ENCODE peak calls at places on chromosomes 1 and 21, in five cellular contexts. G is heart left ventricle, W is GM23338, V is upper lobe of right lung, M is A549. F is an unnamed sample.

GRCh38 chr1:5658340-5659316 is 333.6 kb downstream of the NPHP4 start:
- DNase-seq in V (no peak), G (no peak), W (no peak), M (no peak), F (no peak)

GRCh38 chr1:28718601-28719331 is 18.0 kb upstream of the YTHDF2 start:
- DNase-seq in G (no peak), W (no peak), V (no peak), M (peak; percentile 38), F (peak; percentile 5)

GRCh38 chr1:185292237-185292636 is 24.8 kb downstream of the IVNS1ABP start:
- DNase-seq in G (no peak), M (no peak), V (no peak), W (no peak), F (no peak)

GRCh38 chr1:44217809-44218410 is 4.6 kb downstream of the DMAP1 start:
- DNase-seq in M (peak; percentile 58), V (peak; percentile 80), G (peak; percentile 72), W (peak; percentile 87), F (no peak)

GRCh38 chr1:248155927-248156326 is 11.0 kb downstream of the OR2M5 start:
- DNase-seq in G (no peak), V (no peak), M (no peak), W (no peak), F (no peak)

GRCh38 chr1:25729774-25730173 is 70.2 kb upstream of the SELENON start:
- DNase-seq in V (no peak), M (no peak), W (no peak), G (no peak), F (no peak)

GRCh38 chr1:224430511-224431113 is 4.0 kb downstream of the WDR26 start:
- DNase-seq in G (no peak), M (peak; percentile 39), W (no peak), V (no peak), F (no peak)

GRCh38 chr1:16139473-16139962 is 16.4 kb downstream of the EPHA2 start:
- DNase-seq in V (no peak), M (peak; percentile 57), G (no peak), W (no peak), F (peak; percentile 87)

GRCh38 chr1:8407652-8408051 is 89.7 kb downstream of the SLC45A1 start:
- DNase-seq in V (no peak), W (no peak), M (no peak), G (no peak), F (no peak)

GRCh38 chr1:31593770-31594632 is 17.7 kb downstream of the TINAGL1 start:
- DNase-seq in V (peak; percentile 89), W (peak; percentile 94), M (peak; percentile 70), G (peak; percentile 84), F (no peak)

GRCh38 chr21:34166468-34166867 is 93.1 kb downstream of the MRPS6 start:
- DNase-seq in G (no peak), V (no peak), W (peak; percentile 42), M (peak; percentile 4), F (no peak)

GRCh38 chr1:94591791-94592565 is 50.4 kb upstream of the F3 start:
- DNase-seq in V (no peak), W (no peak), G (no peak), M (no peak), F (no peak)

GRCh38 chr21:45417256-45417950 is 12.4 kb downstream of the COL18A1 start:
- DNase-seq in V (no peak), W (no peak), G (peak; percentile 17), M (no peak), F (no peak)

GRCh38 chr1:26070808-26071342 is 3.4 kb upstream of the TRIM63 start:
- DNase-seq in W (no peak), V (no peak), G (no peak), M (no peak), F (no peak)

GRCh38 chr1:36843027-36843426 is 191.3 kb downstream of the GRIK3 start:
- DNase-seq in M (no peak), V (no peak), G (no peak), W (no peak), F (no peak)

GRCh38 chr21:38241029-38241740 is 15.6 kb upstream of the KCNJ15 start:
- DNase-seq in W (no peak), G (peak; percentile 56), M (no peak), V (no peak), F (peak; percentile 46)

GRCh38 chr1:236864996-236865877 is 70.1 kb downstream of the MTR start:
- DNase-seq in G (peak; percentile 44), W (no peak), V (no peak), M (no peak), F (no peak)

GRCh38 chr1:94416901-94417701 is 1.1 kb upstream of the ABCD3 start:
- DNase-seq in V (no peak), M (peak; percentile 18), W (peak; percentile 11), G (no peak), F (no peak)

GRCh38 chr1:41783189-41783639 is 135.5 kb downstream of the HIVEP3 start:
- DNase-seq in V (no peak), G (no peak), M (peak; percentile 48), W (no peak), F (peak; percentile 81)

GRCh38 chr1:44271646-44272045 is 58.4 kb downstream of the DMAP1 start:
- DNase-seq in M (no peak), G (no peak), W (no peak), V (no peak), F (no peak)

GRCh38 chr1:85407978-85408377 is 57.0 kb downstream of the DDAH1 start:
- DNase-seq in V (no peak), G (no peak), W (no peak), M (no peak), F (no peak)

GRCh38 chr1:228314658-228315483 is 91.8 kb downstream of the TRIM11 start:
- DNase-seq in G (peak; percentile 52), M (no peak), V (peak; percentile 50), W (no peak), F (no peak)

GRCh38 chr1:65514083-65514482 is 93.6 kb downstream of the LEPR start:
- DNase-seq in M (peak; percentile 3), G (no peak), W (no peak), V (no peak), F (peak; percentile 55)

GRCh38 chr1:201495447-201496295 is 11.3 kb downstream of the CSRP1 start:
- DNase-seq in M (no peak), G (peak; percentile 86), V (peak; percentile 69), W (no peak), F (no peak)

GRCh38 chr1:111448482-111448917 is 556 bp downstream of the WDR77 start:
- DNase-seq in W (no peak), G (no peak), M (no peak), V (no peak), F (no peak)

GRCh38 chr1:196609114-196609737 is 986 bp upstream of the KCNT2 start:
- DNase-seq in V (no peak), G (peak; percentile 13), W (peak; percentile 79), M (peak; percentile 34), F (no peak)
- TF ChIP-seq CTCF in V (no peak), G (no peak), W (peak; percentile 30), M (no peak), F (no peak)

GRCh38 chr21:39788383-39788782 is 43.4 kb downstream of the IGSF5 start:
- DNase-seq in M (peak; percentile 72), W (peak; percentile 84), G (peak; percentile 91), V (peak; percentile 89), F (peak; percentile 38)
- H3K4me3 ChIP-seq in M (no peak overlapping the region), W (no peak overlapping the region), G (peak overlapping the region; percentile 14), V (no peak overlapping the region), F (no peak overlapping the region)

GRCh38 chr21:31457675-31458074 is 113.6 kb upstream of the TIAM1 start:
- DNase-seq in G (no peak), M (peak; percentile 1), W (peak; percentile 60), V (no peak), F (no peak)
- TF ChIP-seq CTCF in G (no peak), M (no peak), W (peak; percentile 52), V (peak; percentile 15), F (no peak)

DNA sequence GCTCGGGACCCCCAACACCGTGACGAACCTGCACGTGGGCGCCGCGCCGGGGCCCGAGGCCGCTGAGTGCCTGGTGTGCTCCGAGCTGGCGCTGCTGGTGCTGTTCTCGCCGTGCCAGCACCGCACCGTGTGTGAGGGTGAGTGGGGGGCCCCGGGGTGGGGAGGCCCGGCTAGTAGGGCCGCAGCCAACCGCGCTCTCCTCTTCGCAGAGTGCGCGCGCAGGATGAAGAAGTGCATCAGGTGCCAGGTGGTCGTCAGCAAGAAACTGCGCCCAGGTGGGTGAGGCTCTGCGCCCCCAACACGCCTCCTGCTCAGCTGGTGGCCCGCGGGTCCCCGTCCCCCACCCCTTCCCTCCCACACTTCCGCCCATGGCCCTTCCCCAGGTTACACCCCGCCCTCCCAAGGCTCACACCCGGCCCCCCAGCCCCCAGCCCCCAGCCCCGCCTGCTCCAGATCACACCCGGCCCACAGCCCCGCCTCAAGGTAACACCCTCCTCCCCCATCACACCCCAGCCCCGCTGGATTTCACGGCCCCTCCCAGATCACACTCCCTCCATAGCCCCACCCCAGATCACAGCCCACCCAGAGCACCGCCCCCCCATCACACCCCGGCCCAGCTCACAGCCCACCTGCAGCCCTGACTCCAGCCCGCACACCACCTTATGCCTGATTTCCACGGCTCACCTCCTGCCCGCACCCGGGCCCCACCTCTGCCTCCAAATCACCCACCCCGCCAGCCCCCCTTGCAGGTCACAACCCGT is 2.4 kb upstream of the MMP23B start:
- DNase-seq in G (no peak), V (peak; percentile 78), M (no peak), W (peak; percentile 72), F (no peak)
- H3K4me3 ChIP-seq in G (no peak overlapping the region), V (peak overlapping the region; percentile 25), M (no peak overlapping the region), W (peak overlapping the region; percentile 66), F (no peak overlapping the region)

GRCh38 chr1:156106624-156107488 is 7.7 kb upstream of the LMNA start:
- DNase-seq in W (peak; percentile 92), G (peak; percentile 71), M (peak; percentile 73), V (no peak), F (no peak)
- TF ChIP-seq CTCF in W (no peak), G (no peak), M (no peak), V (no peak), F (no peak)

GRCh38 chr1:203486618-203487370 is 7.2 kb upstream of the OPTC start:
- DNase-seq in W (no peak), G (peak; percentile 38), V (no peak), M (no peak), F (no peak)
- H3K4me3 ChIP-seq in W (peak overlapping the region; percentile 53), G (peak overlapping the region; percentile 10), V (peak overlapping the region; percentile 39), M (no peak overlapping the region), F (peak overlapping the region; percentile 33)

F was measured in AG09309.